ENCODE peak calls at places on chromosomes 3 and 15, in seven cellular contexts. V, T, K, W, L, A and M are unnamed samples.
A peak's percentile ranks its signal among the peaks of the same experiment; 100 is the strongest.

GRCh38 chr15:73225358-73226015 is 143.3 kb downstream of the HCN4 start:
- DNase-seq in V (peak; percentile 3), T (no peak), K (no peak), W (peak; percentile 80), L (peak; percentile 29), A (no peak), M (no peak)

GRCh38 chr3:119401069-119401468 is 62.3 kb downstream of the TMEM39A start:
- DNase-seq in V (no peak), T (no peak), K (no peak), W (no peak), L (no peak), A (no peak), M (no peak)

GRCh38 chr3:14224895-14225294 is 46.3 kb downstream of the LSM3 start:
- DNase-seq in V (no peak), T (no peak), K (no peak), W (no peak), L (no peak), A (no peak), M (no peak)

GRCh38 chr3:75303676-75304075 is 360.5 kb upstream of the FRG2C start:
- DNase-seq in V (no peak), T (no peak), K (no peak), W (no peak), L (no peak), A (no peak), M (no peak)

GRCh38 chr3:49164983-49165720 is 979 bp downstream of the CCDC71 start:
- DNase-seq in V (no peak), T (no peak), K (no peak), W (no peak), L (peak; percentile 36), A (no peak), M (no peak)

GRCh38 chr15:31776039-31776438 is 254.3 kb upstream of the CHRNA7 start:
- DNase-seq in V (no peak), T (no peak), K (no peak), W (no peak), L (no peak), A (no peak), M (no peak)

GRCh38 chr3:193693774-193694173 is 100.8 kb downstream of the OPA1 start:
- DNase-seq in V (no peak), T (no peak), K (no peak), W (no peak), L (no peak), A (peak; percentile 35), M (no peak)

GRCh38 chr15:85858586-85859375 is 64.1 kb upstream of the KLHL25 start:
- DNase-seq in V (peak; percentile 90), T (peak; percentile 66), K (peak; percentile 73), W (peak; percentile 80), L (peak; percentile 93), A (peak; percentile 45), M (peak; percentile 69)

GRCh38 chr15:66617137-66618090 is 51.6 kb upstream of the LCTL start:
- DNase-seq in V (no peak), T (peak; percentile 80), K (peak; percentile 89), W (peak; percentile 66), L (peak; percentile 48), A (peak; percentile 22), M (peak; percentile 94)
- H3K4me1 ChIP-seq in V (peaks cover 27% of the 10 kb centered on the region), T (peaks cover 16% of the 10 kb centered on the region), K (peaks cover 33% of the 10 kb centered on the region), W (peaks cover 10% of the 10 kb centered on the region), L (peaks cover 34% of the 10 kb centered on the region), A (no peaks in the 10 kb centered on the region), M (peaks cover 47% of the 10 kb centered on the region)

DNA sequence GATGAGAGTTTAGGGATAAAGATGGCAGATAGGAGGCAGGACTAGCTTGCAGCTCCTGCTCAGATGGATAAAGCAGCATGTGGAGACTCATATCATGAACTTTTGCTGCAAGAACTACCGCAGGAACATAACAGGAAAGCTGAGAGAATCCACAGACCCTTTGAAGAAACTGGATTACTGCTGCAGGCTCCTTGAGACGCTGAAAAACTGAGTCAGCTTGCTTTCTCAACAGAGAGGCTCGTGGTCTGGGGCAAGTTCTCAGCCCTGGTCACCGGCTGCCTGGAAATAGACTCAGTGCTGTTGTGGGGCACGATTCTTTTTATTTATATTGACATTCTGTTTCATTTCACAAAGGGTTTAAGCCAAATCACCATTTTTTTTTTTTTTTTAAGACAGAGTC is 28.8 kb upstream of the TRIM59 start:
- DNase-seq in V (no peak), T (no peak), K (no peak), W (no peak), L (no peak), A (no peak), M (no peak)
- TF ChIP-seq CTCF in V (no peak), T (no peak), K (no peak), W (no peak), L (no peak), A (no peak), M (no peak)

GRCh38 chr3:169272533-169272932 is 391.0 kb downstream of the MECOM start:
- DNase-seq in V (no peak), T (peak; percentile 63), K (no peak), W (no peak), L (no peak), A (no peak), M (no peak)
- H3K4me3 ChIP-seq in V (no peak overlapping the region), T (no peak overlapping the region), K (no peak overlapping the region), W (no peak overlapping the region), L (no peak overlapping the region), A (peak overlapping the region; percentile 43), M (no peak overlapping the region)

GRCh38 chr3:126263539-126263938 is 83.2 kb upstream of the ALDH1L1 start:
- DNase-seq in V (no peak), T (no peak), K (no peak), W (no peak), L (no peak), A (no peak), M (no peak)
- H3K4me1 ChIP-seq in V (peaks cover 26% of the 10 kb centered on the region), T (peaks cover 29% of the 10 kb centered on the region), K (peaks cover 25% of the 10 kb centered on the region), W (no peaks in the 10 kb centered on the region), L (peaks cover 30% of the 10 kb centered on the region), A (no peaks in the 10 kb centered on the region), M (peaks cover 34% of the 10 kb centered on the region)

DNA sequence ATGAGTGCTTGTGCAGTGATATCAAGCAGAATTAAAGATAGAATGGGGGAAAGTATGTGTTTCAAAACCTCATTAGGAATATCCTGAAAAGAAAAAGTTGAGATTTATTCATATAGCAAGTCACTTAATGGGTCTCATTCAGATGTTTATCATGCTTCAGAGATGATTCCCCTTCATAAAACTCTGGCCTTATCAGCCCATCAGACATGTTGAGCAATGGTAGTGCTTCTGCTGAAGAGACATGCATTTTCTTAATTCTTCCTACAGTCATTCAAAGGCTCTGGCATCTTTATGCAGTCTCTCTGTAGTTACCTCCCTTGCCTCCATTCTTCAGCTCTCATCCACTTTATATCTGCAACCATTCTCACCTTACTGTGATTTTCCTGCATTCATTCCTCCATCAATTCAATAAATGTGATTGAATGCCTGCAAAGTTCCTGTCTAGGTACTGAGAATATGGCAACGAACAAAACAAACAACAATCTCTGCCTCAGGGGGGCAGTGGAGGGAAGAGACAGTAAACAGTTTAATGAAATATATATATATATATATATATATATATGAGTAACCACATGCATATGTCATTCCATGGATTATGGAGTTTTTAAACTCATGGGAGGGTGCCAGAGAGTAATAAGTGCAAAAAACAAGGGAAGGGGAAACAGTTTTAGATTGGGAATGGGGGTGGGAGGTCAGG is 138.5 kb downstream of the NECTIN3 start:
- DNase-seq in V (no peak), T (no peak), K (no peak), W (no peak), L (peak; percentile 5), A (no peak), M (no peak)
- TF ChIP-seq CTCF in V (peak; percentile 20), T (no peak), K (no peak), W (no peak), L (no peak), A (no peak), M (no peak)

GRCh38 chr3:87792532-87793321 is 266.1 kb downstream of the CGGBP1 start:
- DNase-seq in V (peak; percentile 80), T (no peak), K (no peak), W (no peak), L (peak; percentile 65), A (no peak), M (no peak)

GRCh38 chr3:87791248-87792027 is 267.4 kb downstream of the CGGBP1 start:
- DNase-seq in V (no peak), T (no peak), K (no peak), W (no peak), L (no peak), A (no peak), M (no peak)

GRCh38 chr3:87793322-87793877 is 265.4 kb downstream of the CGGBP1 start:
- DNase-seq in V (peak; percentile 1), T (no peak), K (no peak), W (no peak), L (no peak), A (no peak), M (no peak)

GRCh38 chr3:87788516-87788915 is 270.3 kb downstream of the CGGBP1 start:
- DNase-seq in V (no peak), T (no peak), K (no peak), W (no peak), L (no peak), A (no peak), M (no peak)

DNA sequence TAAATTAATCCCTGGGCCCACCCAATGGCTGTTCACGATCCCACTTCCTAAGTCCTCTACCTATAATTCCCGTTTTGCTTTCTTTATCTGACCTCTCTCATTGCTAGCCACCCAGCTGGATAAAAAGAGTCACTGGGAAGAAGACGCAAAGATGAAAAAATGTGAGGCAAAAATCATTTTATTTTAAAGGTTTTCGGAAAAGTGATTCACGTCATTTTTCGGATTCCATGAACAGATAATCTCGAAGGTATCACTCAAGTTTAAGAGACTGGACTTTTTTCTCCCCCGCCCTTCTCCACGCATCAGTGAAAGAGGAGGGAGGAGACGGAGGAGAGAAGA is 266.6 kb downstream of the CGGBP1 start:
- DNase-seq in V (no peak), T (no peak), K (no peak), W (no peak), L (peak; percentile 7), A (no peak), M (no peak)
- H3K4me3 ChIP-seq in V (peak overlapping the region; percentile 61), T (peak overlapping the region; percentile 36), K (peak overlapping the region; percentile 46), W (no peak overlapping the region), L (peak overlapping the region; percentile 85), A (peak overlapping the region; percentile 32), M (peak overlapping the region; percentile 47)

GRCh38 chr3:69747511-69748248 is 8.4 kb downstream of the MITF start:
- DNase-seq in V (no peak), T (no peak), K (no peak), W (no peak), L (no peak), A (no peak), M (no peak)

GRCh38 chr3:69744507-69744906 is 5.2 kb downstream of the MITF start:
- DNase-seq in V (no peak), T (no peak), K (no peak), W (no peak), L (peak; percentile 30), A (no peak), M (no peak)

GRCh38 chr3:69746119-69746518 is 6.9 kb downstream of the MITF start:
- DNase-seq in V (no peak), T (no peak), K (no peak), W (no peak), L (no peak), A (no peak), M (no peak)

GRCh38 chr3:69743975-69744374 is 4.7 kb downstream of the MITF start:
- DNase-seq in V (no peak), T (no peak), K (no peak), W (no peak), L (peak; percentile 23), A (no peak), M (no peak)

DNA sequence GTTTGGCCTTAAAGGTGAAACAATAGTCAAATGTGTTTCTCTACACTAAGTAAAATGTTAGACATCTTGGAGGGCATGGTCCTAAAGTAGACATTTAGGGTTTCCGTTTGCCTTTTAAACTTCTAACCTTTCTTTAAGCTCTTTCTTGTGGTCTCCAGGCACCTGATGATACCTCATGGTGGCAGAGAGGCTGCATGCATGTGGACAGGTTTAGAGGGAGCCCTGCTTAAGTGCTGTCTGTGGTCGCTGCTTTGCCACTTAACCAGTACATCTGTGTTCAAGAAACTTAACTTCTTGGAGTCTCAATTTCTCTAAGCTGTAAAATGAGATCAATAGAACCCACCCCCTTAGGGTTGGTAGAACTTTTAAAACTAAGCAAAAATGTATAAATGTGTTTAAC is 6.2 kb downstream of the MITF start:
- DNase-seq in V (no peak), T (no peak), K (no peak), W (no peak), L (no peak), A (no peak), M (no peak)
- H3K4me1 ChIP-seq in V (no peaks in the 10 kb centered on the region), T (peaks cover 14% of the 10 kb centered on the region), K (peaks cover 83% of the 10 kb centered on the region), W (peaks cover 13% of the 10 kb centered on the region), L (peaks cover 6% of the 10 kb centered on the region), A (no peaks in the 10 kb centered on the region), M (no peaks in the 10 kb centered on the region)